ENCODE peak calls at places on chromosomes 4 and X, in six cellular contexts. M is myocyte, G is RPMI7951, O is BE2C, U is left kidney, P is fibroblast of lung. Q is an unnamed sample.

GRCh38 chrX:136251042-136251991 is at the start of gene MAP7D3:
- DNase-seq in U (peak), P (peak), O (peak), M (peak), G (peak), Q (peak)

GRCh38 chr4:161949941-161950725 is 213.7 kb downstream of the FSTL5 start:
- DNase-seq in P (peak), M (no peak), O (no peak), U (no peak), G (peak), Q (no peak)

GRCh38 chr4:81428002-81428401 is 43.7 kb downstream of the RASGEF1B start:
- DNase-seq in U (no peak), M (no peak), P (no peak), O (no peak), G (no peak), Q (no peak)

GRCh38 chrX:153226344-153227190 is 47.5 kb downstream of the MAGEA1 start:
- DNase-seq in M (no peak), U (peak), G (peak), O (peak), P (peak), Q (peak)

GRCh38 chrX:148457279-148457678 is 43.1 kb upstream of the AFF2 start:
- DNase-seq in G (peak), U (no peak), M (peak), P (no peak), O (no peak), Q (no peak)

GRCh38 chr4:163556169-163556568 is 61.7 kb downstream of the TMA16 start:
- DNase-seq in O (no peak), G (no peak), U (no peak), P (no peak), M (peak), Q (no peak)

GRCh38 chr4:6591781-6592180 is 16.8 kb downstream of the MAN2B2 start:
- DNase-seq in O (no peak), M (no peak), G (no peak), U (no peak), P (no peak), Q (no peak)

GRCh38 chr4:181312066-181312465 is 931.1 kb upstream of the TENM3 start:
- DNase-seq in M (no peak), G (no peak), O (no peak), P (no peak), U (no peak), Q (no peak)

GRCh38 chrX:133297284-133297683 is 79.1 kb upstream of the TFDP3 start:
- DNase-seq in M (no peak), P (peak), O (no peak), U (no peak), G (no peak), Q (no peak)

GRCh38 chr4:55154933-55155332 is 29.5 kb upstream of the KDR start:
- DNase-seq in O (no peak), M (no peak), G (no peak), U (no peak), P (no peak), Q (no peak)

GRCh38 chrX:9318761-9319160 is 146.1 kb upstream of the TBL1X start:
- DNase-seq in M (no peak), U (no peak), O (no peak), P (no peak), G (no peak), Q (no peak)

GRCh38 chr4:1136028-1136427 is 22.7 kb upstream of the RNF212 start:
- DNase-seq in O (no peak), G (no peak), M (no peak), P (no peak), U (peak), Q (no peak)

GRCh38 chr4:165600959-165601674 is 222.3 kb downstream of the CPE start:
- DNase-seq in G (no peak), M (no peak), U (no peak), O (no peak), P (peak), Q (no peak)